ENCODE peak calls at places on chromosomes 16 and 17, in eight cellular contexts. P, H, D, S, M, G, B and J are unnamed samples.

GRCh38 chr16:3513892-3514600 is 13.2 kb downstream of the CLUAP1 start:
- DNase-seq in P (no peak), D (no peak), G (no peak), H (no peak), S (no peak), M (no peak), B (no peak), J (no peak)

GRCh38 chr17:82372591-82373452 is 1.3 kb downstream of the UTS2R start:
- DNase-seq in B (no peak), G (no peak), S (no peak), P (no peak), D (no peak), M (peak; percentile 5), H (peak; percentile 18), J (no peak)

GRCh38 chr17:42667088-42667951 is 8.2 kb downstream of the TUBG2 start:
- DNase-seq in S (no peak), M (no peak), P (no peak), H (peak; percentile 47), B (no peak), D (no peak), G (no peak), J (no peak)

GRCh38 chr17:81394377-81394747 is 895 bp upstream of the BAHCC1 start:
- DNase-seq in B (no peak), H (no peak), P (no peak), S (no peak), D (no peak), M (no peak), G (no peak), J (no peak)

GRCh38 chr16:12900599-12901203 is 697 bp upstream of the SHISA9 start:
- DNase-seq in H (no peak), M (no peak), D (no peak), B (no peak), P (no peak), G (no peak), S (no peak), J (no peak)

GRCh38 chr17:77580956-77581355 is 377.5 kb upstream of the TNRC6C start:
- DNase-seq in S (no peak), P (no peak), B (no peak), M (no peak), H (no peak), D (no peak), G (no peak), J (no peak)

GRCh38 chr17:21688293-21688949 is 3.9 kb upstream of the KCNJ18 start:
- DNase-seq in G (no peak), D (peak; percentile 51), P (no peak), S (no peak), B (no peak), H (no peak), M (no peak), J (no peak)

GRCh38 chr17:688100-688989 is 26.3 kb downstream of the VPS53 start:
- DNase-seq in B (no peak), P (no peak), G (no peak), H (no peak), S (no peak), M (no peak), D (no peak), J (no peak)

GRCh38 chr17:17603178-17603894 is 11.8 kb upstream of the PEMT start:
- DNase-seq in P (no peak), G (no peak), D (no peak), M (no peak), B (peak; percentile 55), S (no peak), H (no peak), J (no peak)

GRCh38 chr17:49762148-49762941 is 1.6 kb downstream of the FAM117A start:
- DNase-seq in H (no peak), P (no peak), S (no peak), G (no peak), M (no peak), D (no peak), B (no peak), J (no peak)

GRCh38 chr16:5642470-5642869 is 544.9 kb upstream of the EEF2KMT start:
- DNase-seq in D (no peak), B (peak; percentile 32), P (no peak), G (no peak), H (no peak), M (no peak), S (no peak), J (no peak)

GRCh38 chr17:1552911-1553310 is 9.7 kb downstream of the PITPNA start:
- DNase-seq in H (no peak), M (no peak), D (no peak), P (peak; percentile 67), S (no peak), G (no peak), B (no peak), J (no peak)

GRCh38 chr16:67183627-67184452 is at the start of gene MATCAP1:
- DNase-seq in H (peak; percentile 96), G (peak; percentile 85), B (peak; percentile 99), S (peak; percentile 97), P (peak; percentile 100), M (peak; percentile 98), D (peak; percentile 100), J (peak; percentile 98)

GRCh38 chr16:28522792-28523191 is 16.0 kb downstream of the NUPR1 start:
- DNase-seq in M (no peak), G (no peak), D (no peak), S (no peak), P (no peak), B (no peak), H (no peak), J (no peak)

GRCh38 chr16:68289621-68290329 is 21.0 kb downstream of the SLC7A6OS start:
- DNase-seq in G (no peak), D (no peak), M (no peak), B (no peak), H (no peak), P (peak; percentile 83), S (no peak), J (no peak)

GRCh38 chr17:81018044-81018802 is 16.7 kb upstream of the BAIAP2 start:
- DNase-seq in B (peak; percentile 82), D (no peak), P (no peak), S (no peak), H (no peak), G (no peak), M (no peak), J (peak; percentile 74)

GRCh38 chr17:49996495-49997255 is 1.7 kb upstream of the DLX3 start:
- DNase-seq in P (peak; percentile 80), M (peak; percentile 83), H (peak; percentile 67), G (peak; percentile 59), B (peak; percentile 17), D (peak; percentile 82), S (peak; percentile 86), J (no peak)

GRCh38 chr17:37697331-37697730 is 47.5 kb downstream of the HNF1B start:
- DNase-seq in G (no peak), D (no peak), H (no peak), M (no peak), P (no peak), B (no peak), S (no peak), J (no peak)

GRCh38 chr17:65053354-65053881 is 3.1 kb downstream of the GNA13 start:
- DNase-seq in M (no peak), H (no peak), G (no peak), B (no peak), D (no peak), S (no peak), P (no peak), J (no peak)

GRCh38 chr17:79970576-79971068 is 65.0 kb downstream of the TBC1D16 start:
- DNase-seq in B (peak; percentile 23), D (no peak), P (no peak), M (peak; percentile 61), G (no peak), S (peak; percentile 73), H (peak; percentile 22), J (no peak)

GRCh38 chr16:26316683-26317464 is 625.1 kb downstream of the HS3ST4 start:
- DNase-seq in D (no peak), H (no peak), S (no peak), G (no peak), B (no peak), P (no peak), M (peak; percentile 53), J (no peak)

GRCh38 chr17:30922235-30922993 is 669 bp downstream of the ADAP2 start:
- DNase-seq in P (peak; percentile 63), H (peak; percentile 31), M (peak; percentile 41), D (no peak), G (no peak), B (no peak), S (no peak), J (peak; percentile 61)

GRCh38 chr16:11253009-11253994 is 2.7 kb downstream of the SOCS1 start:
- DNase-seq in H (no peak), S (no peak), G (peak; percentile 31), B (no peak), D (no peak), M (no peak), P (peak; percentile 57), J (no peak)

GRCh38 chr16:4696172-4696904 is 3.0 kb downstream of the NUDT16L1 start:
- DNase-seq in D (peak; percentile 10), B (no peak), P (no peak), G (no peak), M (peak; percentile 5), S (no peak), H (peak; percentile 75), J (peak; percentile 84)

GRCh38 chr16:88626646-88627045 is 11.7 kb upstream of the IL17C start:
- DNase-seq in D (no peak), G (no peak), S (no peak), H (no peak), B (no peak), P (no peak), M (no peak), J (no peak)

GRCh38 chr17:43714338-43715149 is 44.0 kb downstream of the SOST start:
- DNase-seq in P (no peak), H (no peak), S (no peak), D (no peak), M (no peak), B (no peak), G (no peak), J (no peak)

GRCh38 chr17:27207073-27207511 is 86.8 kb upstream of the WSB1 start:
- DNase-seq in H (no peak), B (no peak), S (no peak), G (no peak), P (no peak), D (no peak), M (no peak), J (no peak)

GRCh38 chr16:83954577-83955016 is 1.6 kb downstream of the OSGIN1 start:
- DNase-seq in H (peak; percentile 69), S (no peak), P (no peak), G (no peak), D (no peak), M (no peak), B (no peak), J (peak; percentile 82)

GRCh38 chr16:14373901-14374300 is 256.2 kb downstream of the PARN start:
- DNase-seq in M (no peak), B (no peak), D (no peak), H (no peak), G (no peak), S (no peak), P (no peak), J (no peak)

GRCh38 chr16:88494335-88495154 is 41.5 kb downstream of the ZFPM1 start:
- DNase-seq in M (no peak), H (no peak), S (no peak), P (no peak), G (no peak), B (no peak), D (no peak), J (no peak)

GRCh38 chr16:72043539-72043938 is 10.8 kb upstream of the HP start:
- DNase-seq in D (no peak), B (no peak), P (no peak), M (no peak), H (no peak), G (no peak), S (no peak), J (no peak)

GRCh38 chr17:80813318-80813717 is 178.3 kb upstream of the CHMP6 start:
- DNase-seq in G (no peak), B (no peak), D (no peak), M (no peak), S (no peak), P (no peak), H (no peak), J (no peak)

GRCh38 chr16:67459066-67459857 is 21.7 kb downstream of the ATP6V0D1 start:
- DNase-seq in M (peak; percentile 37), S (no peak), D (no peak), B (no peak), G (no peak), H (peak; percentile 66), P (no peak), J (no peak)

GRCh38 chr16:8868272-8869211 is at the start of gene CARHSP1:
- DNase-seq in P (peak; percentile 99), G (peak; percentile 50), M (peak; percentile 97), D (peak; percentile 79), H (peak; percentile 89), B (peak; percentile 88), S (peak; percentile 93), J (peak; percentile 93)